ENCODE peak calls at places on chromosomes 16 and 17, in ten cellular contexts. W is left lung; I is ascending aorta; E is CD8-positive, alpha-beta T cell; Q is cardiac muscle cell; H is A673; L is CD4-positive, alpha-beta memory T cell; Y is CD8-positive, alpha-beta memory T cell; O is body of pancreas; N is heart left ventricle. F is an unnamed sample.

GRCh38 chr16:85898521-85899442 is at the start of gene IRF8:
- DNase-seq in W (peak; percentile 88), I (no peak), E (peak; percentile 66), Q (peak; percentile 85), H (peak; percentile 27), L (peak; percentile 37), Y (peak; percentile 46), O (peak; percentile 74), N (peak; percentile 77), F (no peak)

GRCh38 chr16:28863929-28864886 is 565 bp downstream of the SH2B1 start:
- DNase-seq in W (no peak), I (no peak), E (no peak), Q (peak; percentile 47), H (no peak), L (peak; percentile 15), Y (peak; percentile 31), O (peak; percentile 41), N (no peak), F (no peak)

GRCh38 chr16:35908942-35909341 is 2449.5 kb downstream of the TP53TG3F start:
- DNase-seq in W (no peak), I (no peak), E (no peak), Q (no peak), H (peak; percentile 1), L (no peak), Y (no peak), O (no peak), N (no peak), F (no peak)

GRCh38 chr16:4612474-4612931 is 2.2 kb downstream of the UBALD1 start:
- DNase-seq in W (no peak), I (no peak), E (no peak), Q (no peak), H (no peak), L (no peak), Y (no peak), O (no peak), N (no peak), F (no peak)

GRCh38 chr17:48841395-48841831 is 10.6 kb downstream of the CALCOCO2 start:
- DNase-seq in W (no peak), I (no peak), E (peak; percentile 26), Q (no peak), H (peak; percentile 24), L (peak; percentile 64), Y (no peak), O (peak; percentile 7), N (no peak), F (no peak)

GRCh38 chr16:82867425-82867824 is 240.7 kb downstream of the CDH13 start:
- DNase-seq in W (no peak), I (no peak), E (no peak), Q (no peak), H (no peak), L (no peak), Y (no peak), O (peak; percentile 13), N (no peak), F (no peak)

GRCh38 chr16:2969545-2970521 is 685 bp downstream of the PAQR4 start:
- DNase-seq in W (peak; percentile 81), I (no peak), E (peak; percentile 49), Q (peak; percentile 65), H (peak; percentile 87), L (peak; percentile 44), Y (peak; percentile 59), O (peak; percentile 85), N (peak; percentile 72), F (no peak)

GRCh38 chr16:49967012-49967559 is 57.9 kb upstream of the CNEP1R1 start:
- DNase-seq in W (no peak), I (no peak), E (no peak), Q (no peak), H (no peak), L (no peak), Y (no peak), O (no peak), N (peak; percentile 30), F (no peak)

GRCh38 chr16:89060207-89060794 is 33.4 kb upstream of the ACSF3 start:
- DNase-seq in W (no peak), I (no peak), E (no peak), Q (no peak), H (no peak), L (no peak), Y (no peak), O (no peak), N (no peak), F (no peak)

GRCh38 chr16:67770371-67770991 is 35.9 kb downstream of the RANBP10 start:
- DNase-seq in W (no peak), I (no peak), E (no peak), Q (peak; percentile 30), H (no peak), L (no peak), Y (no peak), O (no peak), N (no peak), F (no peak)

GRCh38 chr16:48113471-48113870 is 42.3 kb downstream of the ABCC12 start:
- DNase-seq in W (no peak), I (no peak), E (no peak), Q (no peak), H (no peak), L (no peak), Y (no peak), O (no peak), N (no peak), F (no peak)

GRCh38 chr16:65878347-65878746 is 488.1 kb upstream of the CDH5 start:
- DNase-seq in W (no peak), I (no peak), E (no peak), Q (no peak), H (no peak), L (no peak), Y (no peak), O (no peak), N (no peak), F (no peak)

GRCh38 chr16:50067290-50067853 is 1.6 kb downstream of the HEATR3 start:
- DNase-seq in W (no peak), I (no peak), E (peak; percentile 31), Q (peak; percentile 51), H (peak; percentile 82), L (peak; percentile 25), Y (peak; percentile 3), O (no peak), N (no peak), F (no peak)

GRCh38 chr17:8365143-8365542 is 11.4 kb downstream of the KRABD2 start:
- DNase-seq in W (no peak), I (no peak), E (no peak), Q (no peak), H (no peak), L (no peak), Y (no peak), O (no peak), N (peak; percentile 43), F (no peak)

GRCh38 chr16:20928774-20929411 is 28.3 kb downstream of the LYRM1 start:
- DNase-seq in W (no peak), I (no peak), E (no peak), Q (no peak), H (no peak), L (no peak), Y (no peak), O (no peak), N (no peak), F (no peak)

GRCh38 chr17:32931686-32932085 is 3.7 kb downstream of the TMEM98 start:
- DNase-seq in W (no peak), I (no peak), E (no peak), Q (no peak), H (no peak), L (no peak), Y (no peak), O (no peak), N (no peak), F (no peak)

GRCh38 chr17:8555062-8555461 is 75.5 kb downstream of the MYH10 start:
- DNase-seq in W (no peak), I (no peak), E (no peak), Q (no peak), H (no peak), L (no peak), Y (no peak), O (no peak), N (no peak), F (no peak)

GRCh38 chr17:53749178-53749577 is 73.5 kb upstream of the KIF2B start:
- DNase-seq in W (no peak), I (no peak), E (no peak), Q (peak; percentile 21), H (peak; percentile 40), L (no peak), Y (no peak), O (peak; percentile 28), N (no peak), F (no peak)

GRCh38 chr17:39605492-39606433 is 2.0 kb downstream of the NEUROD2 start:
- DNase-seq in W (no peak), I (no peak), E (no peak), Q (peak; percentile 43), H (no peak), L (no peak), Y (no peak), O (no peak), N (no peak), F (no peak)

DNA sequence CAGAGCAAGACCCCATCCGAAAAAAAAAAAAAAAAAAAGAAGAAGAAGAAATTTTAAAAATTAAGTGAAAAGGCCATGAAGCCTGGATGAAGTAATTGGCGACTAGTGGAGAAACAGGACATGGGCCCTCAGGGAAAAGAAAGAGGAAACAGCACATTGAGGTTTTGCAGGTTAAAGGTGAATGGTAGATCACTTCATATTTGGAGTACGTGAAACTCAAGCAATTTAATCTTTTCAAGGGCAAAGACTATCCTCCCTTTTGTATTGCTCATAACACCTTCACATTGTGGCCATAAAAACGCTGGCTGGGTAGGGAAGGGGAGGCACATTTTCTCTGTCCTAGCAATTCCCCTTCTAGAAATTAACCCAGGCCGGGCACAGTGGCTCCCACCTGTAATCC is 53.1 kb downstream of the LITAF start:
- DNase-seq in W (no peak), I (no peak), E (no peak), Q (no peak), H (no peak), L (no peak), Y (no peak), O (no peak), N (no peak), F (no peak)
- H3K4me1 ChIP-seq in W (no peaks in the 10 kb centered on the region), I (no peaks in the 10 kb centered on the region), E (no peaks in the 10 kb centered on the region), Q (no peaks in the 10 kb centered on the region), H (no peaks in the 10 kb centered on the region), L (no peaks in the 10 kb centered on the region), Y (no peaks in the 10 kb centered on the region), O (peaks cover 15% of the 10 kb centered on the region), N (no peaks in the 10 kb centered on the region), F (no peaks in the 10 kb centered on the region)

GRCh38 chr17:70159980-70160379 is 9.4 kb upstream of the KCNJ2 start:
- DNase-seq in W (no peak), I (no peak), E (no peak), Q (no peak), H (no peak), L (no peak), Y (no peak), O (no peak), N (no peak), F (no peak)
- H3K4me1 ChIP-seq in W (no peaks in the 10 kb centered on the region), I (no peaks in the 10 kb centered on the region), E (no peaks in the 10 kb centered on the region), Q (no peaks in the 10 kb centered on the region), H (no peaks in the 10 kb centered on the region), L (no peaks in the 10 kb centered on the region), Y (no peaks in the 10 kb centered on the region), O (no peaks in the 10 kb centered on the region), N (no peaks in the 10 kb centered on the region), F (no peaks in the 10 kb centered on the region)

GRCh38 chr17:78359936-78360370 is at the start of gene SOCS3:
- DNase-seq in W (peak; percentile 97), I (peak; percentile 94), E (peak; percentile 92), Q (peak; percentile 98), H (peak; percentile 97), L (peak; percentile 98), Y (peak; percentile 90), O (peak; percentile 92), N (peak; percentile 98), F (peak; percentile 86)
- H3K4me1 ChIP-seq in W (peaks cover 30% of the 10 kb centered on the region), I (peaks cover 38% of the 10 kb centered on the region), E (peaks cover 37% of the 10 kb centered on the region), Q (peaks cover 51% of the 10 kb centered on the region), H (peaks cover 19% of the 10 kb centered on the region), L (peaks cover 38% of the 10 kb centered on the region), Y (peaks cover 44% of the 10 kb centered on the region), O (peaks cover 52% of the 10 kb centered on the region), N (peaks cover 41% of the 10 kb centered on the region), F (peaks cover 24% of the 10 kb centered on the region)

GRCh38 chr17:35044181-35044580 is 19.3 kb downstream of the RFFL start:
- DNase-seq in W (no peak), I (no peak), E (no peak), Q (no peak), H (no peak), L (no peak), Y (no peak), O (peak; percentile 51), N (no peak), F (no peak)
- H3K4me1 ChIP-seq in W (no peaks in the 10 kb centered on the region), I (no peaks in the 10 kb centered on the region), E (peaks cover 57% of the 10 kb centered on the region), Q (no peaks in the 10 kb centered on the region), H (no peaks in the 10 kb centered on the region), L (peaks cover 71% of the 10 kb centered on the region), Y (peaks cover 60% of the 10 kb centered on the region), O (peaks cover 45% of the 10 kb centered on the region), N (no peaks in the 10 kb centered on the region), F (no peaks in the 10 kb centered on the region)

F was measured in thoracic aorta.